ENCODE peak calls at places on chromosomes 6 and 20, in five cellular contexts. A is LoVo; Y is naive thymus-derived CD8-positive, alpha-beta T cell; K is stimulated activated CD4-positive, alpha-beta T cell treated with anti-CD3 and anti-CD28 coated beads, Interleukin-4, amount 100 ng/mL, for 1 hour; H is fibroblast of the conjunctiva. F is an unnamed sample.

GRCh38 chr20:57573176-57573575 is 12.3 kb downstream of the PCK1 start:
- DNase-seq in Y (no peak), H (no peak), A (no peak), K (no peak), F (no peak)

GRCh38 chr6:5292154-5292553 is 30.8 kb downstream of the FARS2 start:
- DNase-seq in H (no peak), A (no peak), Y (no peak), K (no peak), F (no peak)

GRCh38 chr20:49631856-49632418 is 64.0 kb upstream of the PTGIS start:
- DNase-seq in A (no peak), Y (no peak), K (no peak), H (no peak), F (no peak)

GRCh38 chr6:12060780-12061619 is 48.9 kb downstream of the HIVEP1 start:
- DNase-seq in K (peak; percentile 49), A (no peak), Y (peak; percentile 85), H (no peak), F (no peak)

GRCh38 chr20:23832775-23833508 is 6.4 kb upstream of the CST2 start:
- DNase-seq in Y (no peak), A (no peak), H (no peak), K (no peak), F (no peak)

GRCh38 chr6:147205690-147206600 is 1.7 kb downstream of the STXBP5 start:
- DNase-seq in K (no peak), H (no peak), A (no peak), Y (no peak), F (no peak)

GRCh38 chr6:101776919-101777350 is 383.4 kb downstream of the GRIK2 start:
- DNase-seq in A (no peak), K (no peak), Y (no peak), H (no peak), F (no peak)

GRCh38 chr6:7424967-7425807 is 35.6 kb downstream of the RIOK1 start:
- DNase-seq in K (no peak), H (no peak), A (peak; percentile 37), Y (no peak), F (no peak)

GRCh38 chr20:2156666-2157624 is 55.3 kb downstream of the STK35 start:
- DNase-seq in Y (no peak), K (no peak), H (no peak), A (no peak), F (no peak)

GRCh38 chr20:33415948-33416347 is 14.6 kb upstream of the CDK5RAP1 start:
- DNase-seq in H (no peak), Y (no peak), K (no peak), A (no peak), F (no peak)

GRCh38 chr6:136782021-136782770 is 10.1 kb downstream of the MAP3K5 start:
- DNase-seq in A (peak; percentile 64), Y (no peak), K (no peak), H (peak; percentile 22), F (no peak)

GRCh38 chr20:34627458-34627857 is 49.4 kb downstream of the PIGU start:
- DNase-seq in H (no peak), K (no peak), Y (no peak), A (peak; percentile 34), F (no peak)

GRCh38 chr20:37994512-37994911 is 38.7 kb downstream of the TTI1 start:
- DNase-seq in K (no peak), A (no peak), Y (no peak), H (peak; percentile 30), F (no peak)

GRCh38 chr6:153511896-153512496 is 380.9 kb upstream of the RGS17 start:
- DNase-seq in H (peak; percentile 18), K (no peak), A (peak; percentile 33), Y (no peak), F (peak; percentile 9)

GRCh38 chr6:69220293-69220847 is 576.4 kb downstream of the LMBRD1 start:
- DNase-seq in Y (no peak), K (no peak), H (no peak), A (no peak), F (no peak)

GRCh38 chr6:151131346-151131745 is 108.4 kb upstream of the AKAP12 start:
- DNase-seq in H (no peak), Y (no peak), K (no peak), A (no peak), F (no peak)

GRCh38 chr20:20731945-20732296 is 19.5 kb upstream of the RALGAPA2 start:
- DNase-seq in H (no peak), A (no peak), Y (no peak), K (no peak), F (no peak)

GRCh38 chr6:98827295-98828159 is 6.8 kb upstream of the POU3F2 start:
- DNase-seq in K (no peak), Y (no peak), A (no peak), H (no peak), F (no peak)

GRCh38 chr6:154165488-154165887 is 126.4 kb downstream of the OPRM1 start:
- DNase-seq in H (no peak), Y (no peak), K (no peak), A (no peak), F (no peak)

GRCh38 chr6:25916789-25917490 is 13.6 kb downstream of the SLC17A2 start:
- DNase-seq in K (no peak), Y (no peak), A (no peak), H (no peak), F (no peak)

GRCh38 chr20:21266191-21266536 is 37.0 kb upstream of the XRN2 start:
- DNase-seq in A (no peak), K (no peak), Y (no peak), H (no peak), F (no peak)

GRCh38 chr20:46401478-46401860 is 4.9 kb downstream of the ELMO2 start:
- DNase-seq in H (no peak), K (no peak), Y (no peak), A (no peak), F (no peak)

GRCh38 chr6:168625602-168626001 is 184.6 kb downstream of the SMOC2 start:
- DNase-seq in K (no peak), H (no peak), Y (no peak), A (no peak), F (no peak)

GRCh38 chr6:38064431-38064830 is 244.9 kb downstream of the ZFAND3 start:
- DNase-seq in H (no peak), K (no peak), Y (no peak), A (no peak), F (no peak)

GRCh38 chr6:159093608-159094443 is 49.0 kb upstream of the TAGAP start:
- DNase-seq in K (peak; percentile 37), Y (no peak), A (no peak), H (no peak), F (no peak)

GRCh38 chr6:127092486-127092885 is 26.0 kb upstream of the RSPO3 start:
- DNase-seq in H (no peak), Y (no peak), A (no peak), K (no peak), F (no peak)

GRCh38 chr6:137978252-137978896 is 111.3 kb downstream of the TNFAIP3 start:
- DNase-seq in K (no peak), H (no peak), Y (no peak), A (peak; percentile 86), F (no peak)

GRCh38 chr6:17863971-17864754 is 123.3 kb downstream of the KIF13A start:
- DNase-seq in K (no peak), A (peak; percentile 54), H (no peak), Y (no peak), F (no peak)

GRCh38 chr6:163585932-163586437 is 171.5 kb downstream of the QKI start:
- DNase-seq in A (no peak), K (no peak), Y (no peak), H (peak; percentile 91), F (peak; percentile 47)

GRCh38 chr6:163490826-163491577 is 76.5 kb downstream of the QKI start:
- DNase-seq in K (no peak), A (peak; percentile 59), Y (peak; percentile 26), H (no peak), F (no peak)

GRCh38 chr6:121838842-121839241 is 403.4 kb downstream of the GJA1 start:
- DNase-seq in H (no peak), Y (no peak), A (peak; percentile 4), K (no peak), F (no peak)

GRCh38 chr6:159602370-159603185 is 90.5 kb downstream of the SOD2 start:
- DNase-seq in Y (no peak), A (no peak), K (no peak), H (no peak), F (peak; percentile 70)

GRCh38 chr20:47392015-47392720 is 35.7 kb upstream of the ZMYND8 start:
- DNase-seq in A (peak; percentile 75), K (no peak), Y (no peak), H (peak; percentile 91), F (peak; percentile 29)

GRCh38 chr6:91708534-91708933 is 1121.7 kb upstream of the MAP3K7 start:
- DNase-seq in A (no peak), H (no peak), K (no peak), Y (no peak), F (no peak)

GRCh38 chr20:44187763-44188709 is 1.0 kb upstream of the JPH2 start:
- DNase-seq in K (no peak), H (no peak), A (no peak), Y (no peak), F (no peak)

GRCh38 chr6:157317129-157317814 is 6.0 kb downstream of the TMEM242 start:
- DNase-seq in H (peak; percentile 65), A (peak; percentile 50), K (peak; percentile 14), Y (no peak), F (peak; percentile 26)

GRCh38 chr6:104161960-104162669 is 697.6 kb downstream of the HACE1 start:
- DNase-seq in K (no peak), Y (no peak), A (peak; percentile 16), H (peak; percentile 89), F (no peak)

GRCh38 chr20:51509208-51509607 is 33.3 kb downstream of the NFATC2 start:
- DNase-seq in H (no peak), A (no peak), Y (no peak), K (no peak), F (no peak)